ENCODE peak calls at places on chromosome 7, in seven cellular contexts. Y is fibroblast of pulmonary artery; L is hepatic stellate cell; O is activated naive CD8-positive, alpha-beta T cell treated with anti-CD3 and anti-CD28 coated beads for 36 hours; K is NCI-H146; I is HT1080; M is AG08396. H is an unnamed sample.

GRCh38 chr7:129845972-129846327 is 106.8 kb downstream of the UBE2H start:
- DNase-seq in L (peak; percentile 40), I (peak; percentile 93), O (no peak), Y (peak; percentile 65), M (peak; percentile 36), K (no peak), H (peak; percentile 83)

GRCh38 chr7:84900215-84900614 is 286.6 kb downstream of the SEMA3D start:
- DNase-seq in Y (no peak), I (no peak), L (no peak), M (no peak), K (no peak), O (no peak), H (no peak)

GRCh38 chr7:192701-193536 is 548 bp downstream of the FAM20C start:
- DNase-seq in M (peak; percentile 58), O (no peak), K (peak; percentile 65), I (no peak), L (peak; percentile 42), Y (peak; percentile 31), H (no peak)

GRCh38 chr7:95470452-95470851 is 15.3 kb upstream of the ASB4 start:
- DNase-seq in Y (peak; percentile 69), L (no peak), I (peak; percentile 49), O (peak; percentile 14), M (no peak), K (peak; percentile 94), H (peak; percentile 40)

GRCh38 chr7:81231203-81231922 is 312.5 kb upstream of the SEMA3C start:
- DNase-seq in I (no peak), L (no peak), K (no peak), O (no peak), Y (no peak), M (no peak), H (no peak)

GRCh38 chr7:16114633-16115032 is 306.7 kb downstream of the CRPPA start:
- DNase-seq in K (no peak), M (no peak), O (no peak), I (peak; percentile 7), Y (peak; percentile 81), L (no peak), H (peak; percentile 35)

GRCh38 chr7:54944179-54944578 is 74.6 kb upstream of the EGFR start:
- DNase-seq in O (no peak), Y (no peak), I (no peak), M (no peak), K (no peak), L (no peak), H (peak; percentile 32)

GRCh38 chr7:460374-461117 is 59.1 kb downstream of the PDGFA start:
- DNase-seq in O (no peak), Y (peak; percentile 58), I (no peak), K (no peak), L (peak; percentile 96), M (peak; percentile 86), H (no peak)

GRCh38 chr7:104976966-104977636 is 36.9 kb upstream of the KMT2E start:
- DNase-seq in I (no peak), O (no peak), L (no peak), K (no peak), M (no peak), Y (no peak), H (no peak)

GRCh38 chr7:131068604-131069021 is 259.1 kb upstream of the MKLN1 start:
- DNase-seq in I (no peak), O (no peak), L (peak; percentile 39), K (no peak), M (peak; percentile 43), Y (peak; percentile 39), H (no peak)

GRCh38 chr7:57176928-57177635 is 44.8 kb upstream of the ZNF479 start:
- DNase-seq in L (no peak), Y (no peak), O (no peak), K (no peak), M (no peak), I (no peak), H (no peak)

GRCh38 chr7:18895456-18895855 is 222.0 kb downstream of the TWIST1 start:
- DNase-seq in M (peak; percentile 11), L (peak; percentile 8), I (peak; percentile 88), K (no peak), O (no peak), Y (peak; percentile 55), H (peak; percentile 83)

GRCh38 chr7:99365318-99366141 is 9.0 kb upstream of the ARPC1B start:
- DNase-seq in O (peak; percentile 47), K (no peak), Y (no peak), L (no peak), I (peak; percentile 30), M (no peak), H (no peak)

GRCh38 chr7:18494821-18495408 is 634 bp upstream of the HDAC9 start:
- DNase-seq in O (peak; percentile 11), L (no peak), I (no peak), Y (peak; percentile 57), K (peak; percentile 25), M (peak; percentile 17), H (no peak)

GRCh38 chr7:110573862-110574528 is 516.9 kb upstream of the LRRN3 start:
- DNase-seq in K (no peak), L (peak; percentile 31), O (no peak), M (peak; percentile 50), Y (peak; percentile 15), I (peak; percentile 83), H (peak; percentile 82)

GRCh38 chr7:133676805-133677370 is 424.0 kb downstream of the EXOC4 start:
- DNase-seq in L (no peak), O (no peak), Y (peak; percentile 55), K (no peak), M (no peak), I (peak; percentile 11), H (no peak)

GRCh38 chr7:6530626-6531491 is 20.4 kb downstream of the GRID2IP start:
- DNase-seq in I (no peak), O (peak; percentile 71), M (no peak), Y (no peak), K (no peak), L (no peak), H (no peak)

GRCh38 chr7:1694551-1694950 is 24.5 kb downstream of the ELFN1 start:
- DNase-seq in I (no peak), M (no peak), L (no peak), Y (no peak), O (no peak), K (no peak), H (no peak)

GRCh38 chr7:31114593-31115343 is 62.7 kb downstream of the ADCYAP1R1 start:
- DNase-seq in L (no peak), M (peak; percentile 50), K (no peak), I (peak; percentile 10), Y (peak; percentile 62), O (no peak), H (peak; percentile 63)

GRCh38 chr7:45224832-45225231 is 67.2 kb downstream of the RAMP3 start:
- DNase-seq in L (no peak), K (no peak), M (no peak), I (no peak), O (no peak), Y (no peak), H (no peak)

GRCh38 chr7:138865843-138866242 is 67.8 kb upstream of the ATP6V0A4 start:
- DNase-seq in O (peak; percentile 29), M (no peak), K (no peak), L (no peak), Y (peak; percentile 16), I (no peak), H (no peak)

GRCh38 chr7:111413796-111414195 is 148.5 kb downstream of the IMMP2L start:
- DNase-seq in K (peak; percentile 20), M (no peak), Y (peak; percentile 25), I (no peak), L (no peak), O (no peak), H (no peak)

GRCh38 chr7:42493436-42494198 is 256.6 kb upstream of the GLI3 start:
- DNase-seq in I (peak; percentile 63), O (peak; percentile 24), L (peak; percentile 66), Y (peak; percentile 91), M (peak; percentile 87), K (no peak), H (peak; percentile 77)

GRCh38 chr7:157205438-157205837 is 66.7 kb downstream of the UBE3C start:
- DNase-seq in Y (no peak), L (no peak), O (no peak), M (no peak), K (no peak), I (no peak), H (no peak)